ENCODE peak calls at places on chromosomes 6 and 20, in eight cellular contexts. One of them, this sample, is unnamed.

GRCh38 chr6:44126320-44127149 is 717 bp downstream of the MRPL14 start:
- DNase-seq in glutamatergic neuron: peak
- DNase-seq in bronchial epithelial cell: peak
- DNase-seq in mesothelial cell of epicardium: no peak
- DNase-seq in HFFc6: peak
- DNase-seq in endothelial cell: peak
- DNase-seq in foreskin fibroblast: peak
- DNase-seq in tibial nerve: no peak
- DNase-seq in this sample: peak

GRCh38 chr6:62803094-62803493 is 408.2 kb upstream of the FKBP1C start:
- DNase-seq in foreskin fibroblast: no peak
- DNase-seq in mesothelial cell of epicardium: no peak
- DNase-seq in glutamatergic neuron: peak
- DNase-seq in tibial nerve: no peak
- DNase-seq in HFFc6: no peak
- DNase-seq in endothelial cell: no peak
- DNase-seq in bronchial epithelial cell: peak
- DNase-seq in this sample: no peak

GRCh38 chr6:142612956-142613355 is 311.1 kb downstream of the ADGRG6 start:
- DNase-seq in glutamatergic neuron: no peak
- DNase-seq in tibial nerve: no peak
- DNase-seq in bronchial epithelial cell: peak
- DNase-seq in HFFc6: no peak
- DNase-seq in mesothelial cell of epicardium: no peak
- DNase-seq in foreskin fibroblast: no peak
- DNase-seq in endothelial cell: no peak
- DNase-seq in this sample: no peak

GRCh38 chr6:2783188-2783957 is 18.2 kb downstream of the WRNIP1 start:
- DNase-seq in endothelial cell: no peak
- DNase-seq in foreskin fibroblast: no peak
- DNase-seq in bronchial epithelial cell: no peak
- DNase-seq in tibial nerve: no peak
- DNase-seq in HFFc6: no peak
- DNase-seq in mesothelial cell of epicardium: no peak
- DNase-seq in glutamatergic neuron: peak
- DNase-seq in this sample: no peak

GRCh38 chr6:166586424-166587156 is at the start of gene RAMACL:
- DNase-seq in HFFc6: no peak
- DNase-seq in tibial nerve: no peak
- DNase-seq in foreskin fibroblast: no peak
- DNase-seq in bronchial epithelial cell: peak
- DNase-seq in endothelial cell: no peak
- DNase-seq in glutamatergic neuron: no peak
- DNase-seq in mesothelial cell of epicardium: no peak
- DNase-seq in this sample: peak

GRCh38 chr6:1820165-1820564 is 210.4 kb downstream of the FOXC1 start:
- DNase-seq in bronchial epithelial cell: no peak
- DNase-seq in tibial nerve: no peak
- DNase-seq in glutamatergic neuron: no peak
- DNase-seq in HFFc6: peak
- DNase-seq in mesothelial cell of epicardium: no peak
- DNase-seq in foreskin fibroblast: peak
- DNase-seq in endothelial cell: no peak
- DNase-seq in this sample: no peak

GRCh38 chr6:162050579-162050978 is 677.0 kb downstream of the PRKN start:
- DNase-seq in HFFc6: no peak
- DNase-seq in endothelial cell: no peak
- DNase-seq in tibial nerve: no peak
- DNase-seq in mesothelial cell of epicardium: no peak
- DNase-seq in glutamatergic neuron: no peak
- DNase-seq in foreskin fibroblast: no peak
- DNase-seq in bronchial epithelial cell: no peak
- DNase-seq in this sample: no peak

GRCh38 chr20:41087777-41088176 is 49.6 kb upstream of the PLCG1 start:
- DNase-seq in endothelial cell: no peak
- DNase-seq in HFFc6: no peak
- DNase-seq in tibial nerve: no peak
- DNase-seq in mesothelial cell of epicardium: no peak
- DNase-seq in foreskin fibroblast: no peak
- DNase-seq in bronchial epithelial cell: no peak
- DNase-seq in glutamatergic neuron: no peak
- DNase-seq in this sample: no peak

DNA sequence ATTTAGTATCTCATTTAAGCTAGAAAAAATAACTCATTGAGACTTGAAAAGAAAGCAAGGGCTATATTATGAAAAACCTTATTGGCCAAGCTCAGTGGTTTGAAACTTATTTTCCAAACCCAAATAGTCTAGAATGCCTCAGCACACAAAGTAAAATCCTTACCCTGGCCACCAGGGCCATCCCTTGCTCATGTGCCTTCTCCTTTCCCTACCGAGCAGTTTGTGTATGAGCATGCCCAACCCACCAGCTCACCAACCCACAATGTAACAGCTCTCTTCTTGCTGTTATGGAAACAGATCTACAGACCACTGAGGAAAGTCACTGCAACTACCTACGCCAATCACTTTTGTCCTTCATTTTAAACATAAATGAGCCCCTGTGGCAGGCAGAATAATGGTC is 79.6 kb upstream of the CARMIL1 start:
- DNase-seq in glutamatergic neuron: no peak
- DNase-seq in mesothelial cell of epicardium: no peak
- DNase-seq in tibial nerve: no peak
- DNase-seq in foreskin fibroblast: no peak
- DNase-seq in bronchial epithelial cell: no peak
- DNase-seq in endothelial cell: no peak
- DNase-seq in HFFc6: no peak
- DNase-seq in this sample: no peak
- TF ChIP-seq CTCF in glutamatergic neuron: no peak
- TF ChIP-seq CTCF in mesothelial cell of epicardium: no peak
- TF ChIP-seq CTCF in tibial nerve: no peak
- TF ChIP-seq CTCF in foreskin fibroblast: no peak
- TF ChIP-seq CTCF in bronchial epithelial cell: no peak
- TF ChIP-seq CTCF in endothelial cell: no peak
- TF ChIP-seq CTCF in HFFc6: no peak
- TF ChIP-seq CTCF in this sample: no peak

GRCh38 chr6:21527731-21528130 is 65.8 kb upstream of the SOX4 start:
- DNase-seq in glutamatergic neuron: no peak
- DNase-seq in tibial nerve: no peak
- DNase-seq in mesothelial cell of epicardium: no peak
- DNase-seq in bronchial epithelial cell: no peak
- DNase-seq in HFFc6: no peak
- DNase-seq in endothelial cell: no peak
- DNase-seq in foreskin fibroblast: no peak
- DNase-seq in this sample: no peak

GRCh38 chr6:21526974-21527373 is 66.6 kb upstream of the SOX4 start:
- DNase-seq in foreskin fibroblast: no peak
- DNase-seq in tibial nerve: no peak
- DNase-seq in mesothelial cell of epicardium: no peak
- DNase-seq in HFFc6: no peak
- DNase-seq in bronchial epithelial cell: no peak
- DNase-seq in endothelial cell: no peak
- DNase-seq in glutamatergic neuron: no peak
- DNase-seq in this sample: no peak

GRCh38 chr6:21522007-21522758 is 71.4 kb upstream of the SOX4 start:
- DNase-seq in endothelial cell: no peak
- DNase-seq in glutamatergic neuron: no peak
- DNase-seq in HFFc6: no peak
- DNase-seq in bronchial epithelial cell: no peak
- DNase-seq in tibial nerve: no peak
- DNase-seq in foreskin fibroblast: no peak
- DNase-seq in mesothelial cell of epicardium: no peak
- DNase-seq in this sample: no peak

GRCh38 chr6:21523652-21524051 is 69.9 kb upstream of the SOX4 start:
- DNase-seq in bronchial epithelial cell: no peak
- DNase-seq in endothelial cell: no peak
- DNase-seq in HFFc6: no peak
- DNase-seq in mesothelial cell of epicardium: no peak
- DNase-seq in foreskin fibroblast: no peak
- DNase-seq in tibial nerve: no peak
- DNase-seq in glutamatergic neuron: no peak
- DNase-seq in this sample: no peak

DNA sequence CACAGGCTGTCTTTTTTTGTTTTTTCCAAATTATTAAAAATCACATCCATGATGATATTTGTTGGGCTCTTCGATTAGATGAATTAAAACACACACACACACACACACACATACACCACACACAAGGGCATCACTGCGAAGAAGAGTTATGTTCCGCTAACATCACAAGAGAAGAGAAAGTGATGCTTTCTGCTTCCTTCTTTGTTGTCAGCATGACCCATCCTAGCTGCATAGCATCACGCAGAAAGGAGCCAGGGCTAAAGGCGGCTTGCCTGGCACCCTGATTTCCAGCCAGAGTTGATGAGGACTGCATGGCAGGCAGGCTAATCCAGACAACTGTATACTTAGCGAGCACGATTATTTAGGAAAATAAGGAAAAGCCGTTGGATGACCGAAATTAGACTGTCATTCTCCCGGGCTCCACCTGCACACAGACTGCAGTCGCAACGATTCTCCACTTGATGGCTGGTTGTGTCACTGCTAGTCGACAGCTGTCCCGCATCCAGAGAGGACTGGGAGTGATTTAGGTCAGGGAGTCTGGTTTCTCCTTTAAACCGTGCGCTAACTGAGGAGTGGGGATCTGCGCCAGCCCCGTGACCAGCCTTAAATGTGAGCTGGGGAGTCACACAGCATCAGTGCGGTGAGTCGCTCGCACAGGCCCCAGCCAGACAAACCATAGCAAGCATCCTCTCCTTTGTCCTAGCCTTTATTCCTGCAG is 70.6 kb upstream of the SOX4 start:
- DNase-seq in tibial nerve: no peak
- DNase-seq in glutamatergic neuron: peak
- DNase-seq in foreskin fibroblast: no peak
- DNase-seq in mesothelial cell of epicardium: no peak
- DNase-seq in bronchial epithelial cell: no peak
- DNase-seq in HFFc6: no peak
- DNase-seq in endothelial cell: peak
- DNase-seq in this sample: peak
- TF ChIP-seq CTCF in tibial nerve: no peak
- TF ChIP-seq CTCF in glutamatergic neuron: peak
- TF ChIP-seq CTCF in foreskin fibroblast: no peak
- TF ChIP-seq CTCF in mesothelial cell of epicardium: no peak
- TF ChIP-seq CTCF in bronchial epithelial cell: no peak
- TF ChIP-seq CTCF in HFFc6: no peak
- TF ChIP-seq CTCF in endothelial cell: peak
- TF ChIP-seq CTCF in this sample: no peak

GRCh38 chr6:33824461-33825154 is 20.8 kb upstream of the MLN start:
- DNase-seq in mesothelial cell of epicardium: no peak
- DNase-seq in endothelial cell: peak
- DNase-seq in bronchial epithelial cell: peak
- DNase-seq in HFFc6: no peak
- DNase-seq in foreskin fibroblast: no peak
- DNase-seq in glutamatergic neuron: no peak
- DNase-seq in tibial nerve: no peak
- DNase-seq in this sample: no peak

GRCh38 chr6:33820243-33820642 is 16.4 kb upstream of the MLN start:
- DNase-seq in bronchial epithelial cell: no peak
- DNase-seq in glutamatergic neuron: peak
- DNase-seq in foreskin fibroblast: peak
- DNase-seq in endothelial cell: no peak
- DNase-seq in tibial nerve: no peak
- DNase-seq in mesothelial cell of epicardium: no peak
- DNase-seq in HFFc6: no peak
- DNase-seq in this sample: no peak

GRCh38 chr6:33823806-33824205 is 20.0 kb upstream of the MLN start:
- DNase-seq in mesothelial cell of epicardium: no peak
- DNase-seq in HFFc6: no peak
- DNase-seq in tibial nerve: no peak
- DNase-seq in glutamatergic neuron: no peak
- DNase-seq in endothelial cell: no peak
- DNase-seq in bronchial epithelial cell: no peak
- DNase-seq in foreskin fibroblast: no peak
- DNase-seq in this sample: no peak

GRCh38 chr6:33820784-33821183 is 17.0 kb upstream of the MLN start:
- DNase-seq in endothelial cell: no peak
- DNase-seq in foreskin fibroblast: no peak
- DNase-seq in glutamatergic neuron: no peak
- DNase-seq in bronchial epithelial cell: no peak
- DNase-seq in mesothelial cell of epicardium: no peak
- DNase-seq in tibial nerve: no peak
- DNase-seq in HFFc6: no peak
- DNase-seq in this sample: no peak

GRCh38 chr6:33822575-33823395 is 19.0 kb upstream of the MLN start:
- DNase-seq in endothelial cell: peak
- DNase-seq in glutamatergic neuron: peak
- DNase-seq in bronchial epithelial cell: no peak
- DNase-seq in HFFc6: no peak
- DNase-seq in mesothelial cell of epicardium: no peak
- DNase-seq in foreskin fibroblast: peak
- DNase-seq in tibial nerve: no peak
- DNase-seq in this sample: peak
- TF ChIP-seq CTCF in endothelial cell: peak
- TF ChIP-seq CTCF in glutamatergic neuron: peak
- TF ChIP-seq CTCF in bronchial epithelial cell: peak
- TF ChIP-seq CTCF in HFFc6: peak
- TF ChIP-seq CTCF in mesothelial cell of epicardium: no peak
- TF ChIP-seq CTCF in foreskin fibroblast: peak
- TF ChIP-seq CTCF in tibial nerve: no peak
- TF ChIP-seq CTCF in this sample: peak

DNA sequence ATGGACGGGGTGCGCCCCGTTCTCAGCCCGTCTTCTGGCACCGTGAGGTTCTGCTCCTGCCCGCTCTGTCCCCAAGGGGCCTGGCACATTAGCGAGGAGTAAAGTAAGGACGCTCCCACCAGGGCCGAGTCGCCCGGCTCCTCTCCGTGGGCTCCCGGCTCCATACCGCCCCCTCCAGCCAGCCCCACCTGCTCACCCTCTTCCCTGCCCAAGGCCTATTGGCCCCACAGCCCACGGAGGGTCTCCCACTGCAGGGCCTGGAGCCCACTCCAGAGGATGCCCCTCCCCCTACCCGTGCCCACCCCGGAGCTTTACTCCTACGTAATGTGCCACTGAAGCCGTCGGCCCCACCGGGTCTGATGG is 47.5 kb upstream of the CHRNA4 start:
- DNase-seq in foreskin fibroblast: no peak
- DNase-seq in HFFc6: no peak
- DNase-seq in bronchial epithelial cell: no peak
- DNase-seq in glutamatergic neuron: no peak
- DNase-seq in tibial nerve: no peak
- DNase-seq in endothelial cell: no peak
- DNase-seq in mesothelial cell of epicardium: no peak
- DNase-seq in this sample: no peak
- TF ChIP-seq CTCF in foreskin fibroblast: no peak
- TF ChIP-seq CTCF in HFFc6: no peak
- TF ChIP-seq CTCF in bronchial epithelial cell: no peak
- TF ChIP-seq CTCF in glutamatergic neuron: no peak
- TF ChIP-seq CTCF in tibial nerve: no peak
- TF ChIP-seq CTCF in endothelial cell: no peak
- TF ChIP-seq CTCF in mesothelial cell of epicardium: no peak
- TF ChIP-seq CTCF in this sample: no peak